ENCODE peak calls at places on chromosomes 12 and 14, in five cellular contexts. P is adrenal gland, M is transverse colon, X is uterus, F is H1. O is an unnamed sample.

GRCh38 chr12:26878661-26879119 is 45.7 kb upstream of the ITPR2 start:
- DNase-seq in P (peak; percentile 77), M (peak; percentile 74), X (peak; percentile 90), F (no peak), O (peak; percentile 97)

GRCh38 chr14:80664576-80664975 is 277.0 kb downstream of the CEP128 start:
- DNase-seq in P (no peak), M (no peak), X (no peak), F (no peak), O (no peak)

GRCh38 chr14:89720741-89721315 is 233.7 kb downstream of the EFCAB11 start:
- DNase-seq in P (peak; percentile 41), M (peak; percentile 43), X (peak; percentile 16), F (no peak), O (peak; percentile 6)

GRCh38 chr12:119687879-119688278 is 19.9 kb downstream of the PRKAB1 start:
- DNase-seq in P (no peak), M (no peak), X (no peak), F (no peak), O (no peak)

GRCh38 chr12:3071107-3071506 is 6.1 kb upstream of the TSPAN9 start:
- DNase-seq in P (no peak), M (no peak), X (no peak), F (no peak), O (no peak)

GRCh38 chr14:100955201-100955600 is 51.7 kb upstream of the RTL1 start:
- DNase-seq in P (no peak), M (no peak), X (no peak), F (no peak), O (no peak)

GRCh38 chr14:95319312-95320075 is at the start of gene CLMN:
- DNase-seq in P (peak; percentile 45), M (peak; percentile 61), X (peak; percentile 46), F (no peak), O (peak; percentile 65)

GRCh38 chr12:65168606-65169310 is 625 bp upstream of the LEMD3 start:
- DNase-seq in P (no peak), M (no peak), X (no peak), F (no peak), O (no peak)

GRCh38 chr12:70443274-70443673 is 77.2 kb downstream of the KCNMB4 start:
- DNase-seq in P (no peak), M (no peak), X (no peak), F (no peak), O (no peak)

GRCh38 chr12:143964-144649 is 69.8 kb downstream of the SLC6A12 start:
- DNase-seq in P (no peak), M (peak; percentile 77), X (no peak), F (no peak), O (no peak)

GRCh38 chr12:131833896-131834641 is 5.9 kb downstream of the MMP17 start:
- DNase-seq in P (no peak), M (no peak), X (no peak), F (no peak), O (no peak)

GRCh38 chr12:78087363-78087675 is 256.6 kb downstream of the NAV3 start:
- DNase-seq in P (no peak), M (no peak), X (no peak), F (no peak), O (no peak)

GRCh38 chr14:97634786-97635185 is 837.6 kb downstream of the VRK1 start:
- DNase-seq in P (no peak), M (no peak), X (no peak), F (no peak), O (no peak)

GRCh38 chr12:120227233-120228040 is 26.5 kb upstream of the RPLP0 start:
- DNase-seq in P (no peak), M (no peak), X (no peak), F (no peak), O (no peak)

GRCh38 chr12:132207083-132207775 is 63.0 kb downstream of the NOC4L start:
- DNase-seq in P (no peak), M (no peak), X (no peak), F (no peak), O (no peak)

GRCh38 chr14:105067140-105067968 is 2.1 kb upstream of the GPR132 start:
- DNase-seq in P (no peak), M (no peak), X (no peak), F (no peak), O (no peak)

GRCh38 chr14:48111151-48111550 is 435.7 kb upstream of the MDGA2 start:
- DNase-seq in P (no peak), M (no peak), X (no peak), F (no peak), O (no peak)

GRCh38 chr12:117124421-117125274 is 25.4 kb upstream of the TESC start:
- DNase-seq in P (no peak), M (no peak), X (no peak), F (no peak), O (peak; percentile 55)

GRCh38 chr12:95880895-95881294 is 22.1 kb downstream of the SNRPF start:
- DNase-seq in P (no peak), M (no peak), X (no peak), F (no peak), O (no peak)

GRCh38 chr12:85309180-85309579 is 29.2 kb downstream of the ALX1 start:
- DNase-seq in P (no peak), M (no peak), X (no peak), F (no peak), O (no peak)

GRCh38 chr14:64645220-64645891 is 58.9 kb upstream of the PLEKHG3 start:
- DNase-seq in P (no peak), M (no peak), X (peak; percentile 86), F (peak; percentile 81), O (no peak)

GRCh38 chr14:89540009-89540829 is 123.2 kb upstream of the FOXN3 start:
- DNase-seq in P (no peak), M (no peak), X (no peak), F (no peak), O (no peak)

GRCh38 chr12:121033625-121034349 is 5.3 kb downstream of the OASL start:
- DNase-seq in P (peak; percentile 49), M (no peak), X (no peak), F (no peak), O (no peak)

GRCh38 chr12:112317481-112317880 is 64.8 kb downstream of the HECTD4 start:
- DNase-seq in P (no peak), M (no peak), X (no peak), F (no peak), O (no peak)

GRCh38 chr12:52440821-52441319 is 6.7 kb upstream of the KRT75 start:
- DNase-seq in P (no peak), M (no peak), X (no peak), F (no peak), O (no peak)

DNA sequence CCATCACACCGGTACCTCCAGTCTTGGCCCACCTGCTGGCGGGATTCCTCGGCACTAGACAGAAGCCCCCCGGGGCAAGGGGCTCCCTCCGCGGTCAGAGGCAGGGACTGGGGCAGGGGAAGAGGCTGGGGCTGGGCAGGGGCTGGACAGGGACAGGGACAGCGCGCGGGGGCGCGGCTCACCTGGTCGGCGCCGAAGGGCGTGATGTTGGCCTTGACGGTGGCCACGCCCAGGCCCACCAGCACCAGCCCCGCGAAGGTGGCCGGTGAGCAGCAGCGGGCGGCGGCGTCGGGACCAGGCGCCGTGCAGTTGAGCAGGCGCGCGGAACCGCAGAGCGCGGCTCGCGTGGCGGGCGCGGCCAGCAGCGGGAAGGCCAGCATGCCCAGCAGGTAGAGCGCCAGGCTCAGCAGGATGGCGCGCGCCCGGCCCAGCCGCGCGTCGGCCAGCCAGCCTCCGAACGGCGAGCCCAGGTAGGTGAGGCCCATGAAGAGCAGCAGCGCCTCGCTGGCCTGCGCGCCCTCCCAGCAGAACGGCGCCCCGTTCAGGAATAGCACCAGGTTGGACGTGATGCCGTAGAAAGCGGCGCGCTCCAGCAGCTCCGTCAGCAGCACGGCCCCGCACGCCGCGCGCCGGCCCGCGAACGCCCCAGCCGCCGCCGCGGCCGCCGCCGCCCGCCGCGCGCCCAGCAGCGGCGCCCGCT is 392 bp downstream of the SLC15A4 start:
- DNase-seq in P (no peak), M (peak; percentile 57), X (peak; percentile 24), F (no peak), O (peak; percentile 46)
- TF ChIP-seq POLR2A in P (no peak), M (no peak), X (no peak), F (no peak), O (no peak)

DNA sequence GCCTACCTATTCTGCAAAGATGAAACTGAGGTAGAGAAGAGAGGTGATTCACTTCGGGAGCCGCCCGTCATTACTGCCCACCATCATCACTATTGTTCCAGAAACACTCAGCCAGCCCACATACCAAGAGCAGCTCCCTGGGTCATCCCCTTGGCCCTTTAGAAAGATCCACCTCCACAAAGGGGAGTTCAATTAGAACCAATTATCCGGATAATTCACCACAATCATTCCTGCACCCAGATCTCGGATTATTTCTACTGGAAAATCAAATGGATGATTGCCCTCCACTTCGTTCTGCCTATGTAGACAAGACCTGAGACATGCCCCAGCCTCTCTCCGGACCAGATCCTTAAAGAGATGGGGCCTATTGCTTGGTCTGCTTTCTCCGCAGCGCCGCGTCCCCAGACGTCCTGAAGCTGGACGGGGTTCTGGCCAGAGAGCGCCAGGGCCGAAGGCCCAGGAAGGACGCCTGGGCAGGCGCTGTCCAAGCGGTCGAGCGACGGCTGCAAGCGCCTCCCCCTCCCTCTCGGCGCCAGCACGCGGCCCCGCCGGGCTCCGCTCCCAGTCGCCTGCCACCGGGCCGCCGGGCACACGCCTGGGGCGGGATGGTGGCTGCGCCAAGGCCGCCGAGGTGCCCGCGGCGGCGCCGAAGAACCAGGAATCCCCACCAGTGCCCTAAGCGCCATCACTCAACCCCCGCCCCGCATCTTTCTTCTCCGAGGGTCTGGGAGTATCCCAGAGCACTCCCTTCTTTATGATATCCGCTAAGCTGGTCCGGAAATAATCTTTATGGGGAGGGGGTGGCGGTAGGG is 1.3 kb upstream of the ASCL1 start:
- DNase-seq in P (no peak), M (no peak), X (no peak), F (no peak), O (no peak)
- H3K27me3 ChIP-seq in P (peaks cover 63% of the 10 kb centered on the region), M (peaks cover 100% of the 10 kb centered on the region), X (no peaks in the 10 kb centered on the region), F (peaks cover 99% of the 10 kb centered on the region), O (peaks cover 16% of the 10 kb centered on the region)

GRCh38 chr14:56131004-56131864 is 13.0 kb downstream of the PELI2 start:
- DNase-seq in P (no peak), M (no peak), X (no peak), F (no peak), O (no peak)

GRCh38 chr14:56131865-56132830 is 13.9 kb downstream of the PELI2 start:
- DNase-seq in P (no peak), M (no peak), X (no peak), F (no peak), O (no peak)

GRCh38 chr14:56135001-56135400 is 16.8 kb downstream of the PELI2 start:
- DNase-seq in P (no peak), M (no peak), X (no peak), F (no peak), O (peak; percentile 80)

GRCh38 chr14:56135668-56136067 is 17.5 kb downstream of the PELI2 start:
- DNase-seq in P (no peak), M (no peak), X (no peak), F (no peak), O (no peak)

GRCh38 chr14:56133547-56133946 is 15.3 kb downstream of the PELI2 start:
- DNase-seq in P (no peak), M (no peak), X (no peak), F (no peak), O (peak; percentile 9)
- TF ChIP-seq POLR2A in P (no peak), M (no peak), X (no peak), F (no peak), O (no peak)

DNA sequence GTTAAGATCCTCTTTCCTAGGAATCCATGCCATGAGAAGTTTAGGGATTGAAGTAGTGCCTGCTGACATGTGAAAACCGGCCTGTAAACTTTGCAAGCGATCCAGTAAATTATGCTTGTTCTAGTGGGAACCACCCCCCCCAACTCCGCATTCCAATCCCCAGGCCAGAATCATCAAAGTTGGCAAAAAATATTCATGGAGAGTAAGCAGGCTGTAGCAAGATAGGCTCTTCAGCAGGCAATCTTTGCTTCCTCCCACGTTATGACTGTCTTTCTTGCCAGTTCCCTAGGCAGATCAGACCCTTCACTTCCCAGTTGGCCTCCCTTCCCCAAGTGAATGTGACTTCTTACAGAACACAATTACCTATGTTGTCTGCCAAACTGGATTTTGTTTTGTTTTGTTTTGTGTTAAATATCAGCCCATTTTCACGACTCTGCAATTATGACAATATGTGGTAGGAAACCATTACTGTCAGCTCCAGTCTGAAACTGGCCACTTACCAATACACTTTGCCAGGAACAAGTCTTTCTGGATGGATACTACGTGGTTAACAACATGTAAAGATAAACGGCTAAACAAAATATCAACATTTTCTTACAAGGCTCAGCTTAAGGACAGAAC is 1.1 kb upstream of the PTGER2 start:
- DNase-seq in P (no peak), M (no peak), X (peak; percentile 47), F (no peak), O (no peak)
- H3K27me3 ChIP-seq in P (peaks cover 8% of the 10 kb centered on the region), M (peaks cover 6% of the 10 kb centered on the region), X (no peaks in the 10 kb centered on the region), F (peaks cover 48% of the 10 kb centered on the region), O (peaks cover 12% of the 10 kb centered on the region)

O was measured in thyroid gland.